ENCODE peak calls at places on chromosomes 12 and 14, in seven cellular contexts. M is IMR-90, F is mesendoderm, D is neuronal stem cell, I is H1, B is H9, V is trophoblast cell. H is an unnamed sample.

GRCh38 chr12:62600038-62600437 is 133.4 kb downstream of the MON2 start:
- DNase-seq in V (peak; percentile 9), F (no peak), D (no peak), B (no peak), I (no peak), M (no peak), H (peak; percentile 30)

GRCh38 chr12:39807043-39807442 is 187.4 kb upstream of the ABCD2 start:
- DNase-seq in V (peak; percentile 39), M (no peak), F (peak; percentile 72), B (peak; percentile 53), I (no peak), D (no peak), H (peak; percentile 30)

GRCh38 chr12:106601031-106601430 is 18.2 kb downstream of the RFX4 start:
- DNase-seq in B (peak; percentile 84), D (peak; percentile 21), F (peak; percentile 88), V (no peak), I (no peak), M (no peak), H (no peak)

GRCh38 chr12:122871851-122872785 is 23.8 kb downstream of the VPS37B start:
- DNase-seq in I (peak; percentile 96), F (peak; percentile 98), M (peak; percentile 88), V (peak; percentile 66), D (no peak), B (peak; percentile 100), H (peak; percentile 86)

GRCh38 chr14:92885279-92886061 is 37.5 kb upstream of the CHGA start:
- DNase-seq in M (no peak), F (no peak), D (no peak), B (no peak), V (no peak), I (no peak), H (no peak)

GRCh38 chr14:77051101-77051500 is 22.6 kb upstream of the IRF2BPL start:
- DNase-seq in B (no peak), M (no peak), V (no peak), I (no peak), F (no peak), D (no peak), H (no peak)

GRCh38 chr12:97474987-97475386 is 12.4 kb downstream of the RMST start:
- DNase-seq in V (no peak), F (no peak), I (no peak), D (no peak), B (no peak), M (no peak), H (no peak)

GRCh38 chr12:120463712-120464111 is 5.8 kb downstream of the SRSF9 start:
- DNase-seq in V (no peak), B (no peak), D (no peak), I (no peak), M (no peak), F (no peak), H (no peak)

GRCh38 chr12:27970391-27970980 is 2.0 kb downstream of the PTHLH start:
- DNase-seq in V (peak; percentile 32), I (no peak), F (peak; percentile 51), M (peak; percentile 29), D (peak; percentile 47), B (peak; percentile 57), H (peak; percentile 28)

GRCh38 chr14:83395321-83395720 is 1861.7 kb upstream of the SEL1L start:
- DNase-seq in D (no peak), M (peak; percentile 1), B (no peak), I (no peak), F (no peak), V (no peak), H (no peak)

GRCh38 chr12:10211101-10211974 is 1.3 kb upstream of the GABARAPL1 start:
- DNase-seq in M (no peak), B (no peak), D (no peak), I (no peak), V (peak; percentile 3), F (no peak), H (no peak)

GRCh38 chr12:87015352-87015751 is 759.2 kb upstream of the MGAT4C start:
- DNase-seq in B (no peak), F (no peak), I (no peak), D (no peak), V (no peak), M (no peak), H (no peak)

GRCh38 chr12:132014092-132014914 is 64.6 kb downstream of the EP400 start:
- DNase-seq in I (no peak), V (no peak), F (no peak), D (no peak), M (peak; percentile 25), B (no peak), H (no peak)

GRCh38 chr14:40601063-40601462 is 1005.6 kb upstream of the LRFN5 start:
- DNase-seq in B (no peak), I (no peak), D (no peak), F (no peak), V (no peak), M (no peak), H (no peak)

GRCh38 chr14:103770902-103771301 is 55.3 kb downstream of the ZFYVE21 start:
- DNase-seq in F (peak; percentile 41), I (no peak), V (no peak), B (no peak), M (no peak), D (no peak), H (no peak)

GRCh38 chr12:6925543-6926279 is 2.0 kb upstream of the ATN1 start:
- DNase-seq in B (peak; percentile 90), F (peak; percentile 96), M (peak; percentile 90), I (no peak), V (peak; percentile 49), D (peak; percentile 70), H (peak; percentile 92)

GRCh38 chr12:42483534-42483857 is 106.0 kb downstream of the PRICKLE1 start:
- DNase-seq in M (peak; percentile 39), I (no peak), D (peak; percentile 63), B (no peak), F (no peak), V (no peak), H (no peak)

GRCh38 chr14:104926619-104927431 is 2.1 kb downstream of the PLD4 start:
- DNase-seq in B (no peak), M (no peak), V (no peak), I (no peak), F (no peak), D (no peak), H (no peak)

GRCh38 chr12:31906581-31907286 is 52.5 kb upstream of the RESF1 start:
- DNase-seq in I (no peak), B (no peak), M (no peak), V (peak; percentile 30), F (no peak), D (no peak), H (no peak)

GRCh38 chr14:73913256-73913655 is 26.6 kb downstream of the ZNF410 start:
- DNase-seq in M (peak; percentile 77), F (no peak), V (no peak), I (no peak), D (no peak), B (no peak), H (no peak)
- H2AK5ac ChIP-seq in M (no peak overlapping the region), F (no peak overlapping the region), V (no peak overlapping the region), I (no peak overlapping the region), D (no peak overlapping the region), B (no peak overlapping the region), H (no peak overlapping the region)

GRCh38 chr12:26683443-26683842 is 149.6 kb downstream of the ITPR2 start:
- DNase-seq in M (no peak), F (no peak), V (no peak), B (no peak), I (no peak), D (no peak), H (no peak)
- H2AK5ac ChIP-seq in M (no peak overlapping the region), F (no peak overlapping the region), V (no peak overlapping the region), B (no peak overlapping the region), I (no peak overlapping the region), D (no peak overlapping the region), H (no peak overlapping the region)

DNA sequence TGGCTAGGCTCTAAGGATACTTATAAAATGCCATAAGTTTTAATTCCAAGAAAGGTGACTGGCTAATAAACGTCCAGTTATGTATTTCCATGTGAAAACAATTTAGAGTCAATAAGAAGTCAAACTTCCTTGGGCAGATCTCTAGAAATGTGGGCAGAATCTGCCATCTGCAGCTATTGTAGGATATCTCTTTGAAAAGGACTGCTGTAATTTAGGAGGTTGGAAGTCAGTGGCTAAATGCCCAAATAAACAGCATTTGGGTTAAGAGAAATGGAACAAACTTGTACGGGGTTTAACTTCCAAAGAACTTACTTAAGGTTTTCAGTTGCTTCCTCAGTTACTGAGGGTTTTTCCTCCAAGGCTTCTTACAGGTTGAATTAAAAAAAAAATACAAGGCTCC is 121.6 kb downstream of the FIGNL2 start:
- DNase-seq in V (no peak), F (no peak), M (no peak), I (no peak), B (no peak), D (no peak), H (no peak)
- H2AK5ac ChIP-seq in V (no peak overlapping the region), F (no peak overlapping the region), M (no peak overlapping the region), I (no peak overlapping the region), B (no peak overlapping the region), D (no peak overlapping the region), H (no peak overlapping the region)

GRCh38 chr14:26404927-26405326 is 192.9 kb downstream of the NOVA1 start:
- DNase-seq in I (no peak), B (no peak), V (no peak), F (no peak), M (no peak), D (no peak), H (no peak)
- H2AK5ac ChIP-seq in I (no peak overlapping the region), B (no peak overlapping the region), V (no peak overlapping the region), F (no peak overlapping the region), M (no peak overlapping the region), D (no peak overlapping the region), H (no peak overlapping the region)

GRCh38 chr14:61694830-61695694 is at the start of gene HIF1A:
- DNase-seq in M (peak; percentile 99), D (peak; percentile 98), I (peak; percentile 97), V (peak; percentile 98), F (peak; percentile 100), B (peak; percentile 99), H (peak; percentile 99)

GRCh38 chr14:61696753-61697318 is 1.5 kb downstream of the HIF1A start:
- DNase-seq in V (no peak), M (no peak), F (no peak), D (no peak), B (no peak), I (no peak), H (no peak)

GRCh38 chr14:61694039-61694438 is 1.3 kb upstream of the HIF1A start:
- DNase-seq in M (no peak), V (no peak), D (no peak), I (no peak), B (no peak), F (no peak), H (no peak)

GRCh38 chr14:61698216-61698980 is 3.1 kb downstream of the HIF1A start:
- DNase-seq in F (no peak), M (no peak), I (no peak), D (no peak), B (no peak), V (no peak), H (no peak)

GRCh38 chr14:61695695-61696527 is 598 bp downstream of the HIF1A start:
- DNase-seq in M (peak; percentile 47), D (peak; percentile 76), V (peak; percentile 70), I (no peak), F (peak; percentile 81), B (peak; percentile 62), H (peak; percentile 66)
- H2AK5ac ChIP-seq in M (peak overlapping the region; percentile 88), D (peak overlapping the region; percentile 99), V (peak overlapping the region; percentile 49), I (no peak overlapping the region), F (no peak overlapping the region), B (peak overlapping the region; percentile 91), H (peak overlapping the region; percentile 87)

DNA sequence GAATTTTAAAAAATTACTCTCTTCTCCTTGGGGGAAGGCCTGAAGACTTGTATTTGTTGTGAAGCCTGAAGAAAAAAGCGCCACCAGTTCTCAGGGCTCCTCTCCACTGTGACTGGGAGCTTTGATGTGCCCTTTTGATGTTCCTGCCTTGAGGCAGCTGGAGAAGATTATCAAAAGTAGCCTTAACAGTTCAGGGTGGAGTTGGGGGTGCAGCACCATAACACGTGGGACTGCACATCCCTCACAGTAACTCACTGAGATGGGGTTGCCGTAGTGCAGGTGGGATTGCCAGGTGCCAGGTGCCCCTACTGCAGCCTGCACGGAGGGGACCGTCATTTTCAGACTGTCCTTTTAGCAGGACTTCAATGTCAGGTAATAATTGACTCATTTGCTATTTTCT is 474.1 kb downstream of the ETNK1 start:
- DNase-seq in F (peak; percentile 36), D (no peak), V (no peak), M (no peak), I (no peak), B (peak; percentile 37), H (no peak)
- H2AK5ac ChIP-seq in F (no peak overlapping the region), D (no peak overlapping the region), V (no peak overlapping the region), M (no peak overlapping the region), I (no peak overlapping the region), B (no peak overlapping the region), H (no peak overlapping the region)